ENCODE peak calls at places on chromosomes 6 and 20, in six cellular contexts. One of them, this sample, is unnamed.

GRCh38 chr6:11460001-11460668 is 77.4 kb upstream of the TMEM170B start:
- DNase-seq in adrenal gland: no peak
- DNase-seq in CD8-positive, alpha-beta T cell: no peak
- DNase-seq in esophagus squamous epithelium: no peak
- DNase-seq in A673: peak; percentile 18
- DNase-seq in pancreas: no peak
- DNase-seq in this sample: no peak

GRCh38 chr6:20939161-20939775 is 405.0 kb downstream of the CDKAL1 start:
- DNase-seq in adrenal gland: no peak
- DNase-seq in CD8-positive, alpha-beta T cell: no peak
- DNase-seq in esophagus squamous epithelium: no peak
- DNase-seq in A673: peak; percentile 6
- DNase-seq in pancreas: no peak
- DNase-seq in this sample: no peak

GRCh38 chr6:34554593-34555322 is 1.4 kb downstream of the SPDEF start:
- DNase-seq in adrenal gland: no peak
- DNase-seq in CD8-positive, alpha-beta T cell: no peak
- DNase-seq in esophagus squamous epithelium: no peak
- DNase-seq in A673: no peak
- DNase-seq in pancreas: no peak
- DNase-seq in this sample: no peak

GRCh38 chr6:20266851-20267608 is 54.8 kb upstream of the MBOAT1 start:
- DNase-seq in adrenal gland: no peak
- DNase-seq in CD8-positive, alpha-beta T cell: no peak
- DNase-seq in esophagus squamous epithelium: no peak
- DNase-seq in A673: no peak
- DNase-seq in pancreas: no peak
- DNase-seq in this sample: no peak

GRCh38 chr6:69580696-69581095 is 216.1 kb downstream of the LMBRD1 start:
- DNase-seq in adrenal gland: no peak
- DNase-seq in CD8-positive, alpha-beta T cell: no peak
- DNase-seq in esophagus squamous epithelium: no peak
- DNase-seq in A673: no peak
- DNase-seq in pancreas: no peak
- DNase-seq in this sample: no peak

GRCh38 chr6:137492289-137492688 is 1.9 kb downstream of the OLIG3 start:
- DNase-seq in adrenal gland: no peak
- DNase-seq in CD8-positive, alpha-beta T cell: no peak
- DNase-seq in esophagus squamous epithelium: no peak
- DNase-seq in A673: no peak
- DNase-seq in pancreas: no peak
- DNase-seq in this sample: no peak

GRCh38 chr6:74222768-74223321 is 526.8 kb downstream of the CD109 start:
- DNase-seq in adrenal gland: no peak
- DNase-seq in CD8-positive, alpha-beta T cell: no peak
- DNase-seq in esophagus squamous epithelium: no peak
- DNase-seq in A673: no peak
- DNase-seq in pancreas: peak; percentile 43
- DNase-seq in this sample: no peak

GRCh38 chr20:58481541-58482021 is 33.6 kb downstream of the APCDD1L start:
- DNase-seq in adrenal gland: peak; percentile 74
- DNase-seq in CD8-positive, alpha-beta T cell: peak; percentile 32
- DNase-seq in esophagus squamous epithelium: no peak
- DNase-seq in A673: peak; percentile 61
- DNase-seq in pancreas: no peak
- DNase-seq in this sample: peak; percentile 82

GRCh38 chr20:2692036-2692885 is at the start of gene EBF4:
- DNase-seq in adrenal gland: peak; percentile 72
- DNase-seq in CD8-positive, alpha-beta T cell: peak; percentile 34
- DNase-seq in esophagus squamous epithelium: no peak
- DNase-seq in A673: no peak
- DNase-seq in pancreas: peak; percentile 80
- DNase-seq in this sample: peak; percentile 60

GRCh38 chr20:60064554-60064953 is 106.3 kb downstream of the CDH26 start:
- DNase-seq in adrenal gland: no peak
- DNase-seq in CD8-positive, alpha-beta T cell: no peak
- DNase-seq in esophagus squamous epithelium: no peak
- DNase-seq in A673: no peak
- DNase-seq in pancreas: no peak
- DNase-seq in this sample: no peak

GRCh38 chr6:37442416-37443218 is 9.6 kb downstream of the CMTR1 start:
- DNase-seq in adrenal gland: no peak
- DNase-seq in CD8-positive, alpha-beta T cell: no peak
- DNase-seq in esophagus squamous epithelium: no peak
- DNase-seq in A673: no peak
- DNase-seq in pancreas: no peak
- DNase-seq in this sample: no peak

GRCh38 chr6:151075527-151075926 is 164.2 kb upstream of the AKAP12 start:
- DNase-seq in adrenal gland: no peak
- DNase-seq in CD8-positive, alpha-beta T cell: no peak
- DNase-seq in esophagus squamous epithelium: no peak
- DNase-seq in A673: no peak
- DNase-seq in pancreas: no peak
- DNase-seq in this sample: peak; percentile 76

GRCh38 chr20:47118201-47118600 is 223.6 kb downstream of the EYA2 start:
- DNase-seq in adrenal gland: no peak
- DNase-seq in CD8-positive, alpha-beta T cell: no peak
- DNase-seq in esophagus squamous epithelium: no peak
- DNase-seq in A673: no peak
- DNase-seq in pancreas: no peak
- DNase-seq in this sample: no peak

DNA sequence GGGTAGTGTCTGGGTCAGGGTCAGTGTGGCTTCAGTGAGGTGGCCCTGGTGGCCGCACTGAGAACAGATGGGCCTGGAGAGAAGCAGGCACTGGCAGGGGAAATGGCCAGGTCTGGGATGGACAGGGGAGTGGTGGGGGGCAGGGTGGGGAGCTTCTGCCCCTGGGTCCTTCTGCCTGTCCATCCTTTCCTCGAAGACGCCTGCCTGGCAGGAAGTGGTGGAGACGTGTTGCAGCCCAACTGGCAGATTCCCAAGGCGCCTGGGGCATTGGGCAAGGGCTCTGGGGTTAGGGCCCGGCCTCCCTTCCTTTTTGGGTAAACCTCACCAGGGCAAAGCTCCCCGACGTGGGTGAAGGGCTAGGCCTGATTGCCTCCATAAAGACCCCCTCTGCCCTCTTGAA is 10.4 kb downstream of the SRC start:
- DNase-seq in adrenal gland: peak; percentile 89
- DNase-seq in CD8-positive, alpha-beta T cell: no peak
- DNase-seq in esophagus squamous epithelium: no peak
- DNase-seq in A673: no peak
- DNase-seq in pancreas: peak; percentile 65
- DNase-seq in this sample: no peak
- H3K4me3 ChIP-seq in adrenal gland: no peak overlapping the region
- H3K4me3 ChIP-seq in CD8-positive, alpha-beta T cell: no peak overlapping the region
- H3K4me3 ChIP-seq in esophagus squamous epithelium: no peak overlapping the region
- H3K4me3 ChIP-seq in A673: no peak overlapping the region
- H3K4me3 ChIP-seq in pancreas: no peak overlapping the region
- H3K4me3 ChIP-seq in this sample: no peak overlapping the region

GRCh38 chr6:53339424-53339823 is 9.3 kb downstream of the ELOVL5 start:
- DNase-seq in adrenal gland: no peak
- DNase-seq in CD8-positive, alpha-beta T cell: no peak
- DNase-seq in esophagus squamous epithelium: no peak
- DNase-seq in A673: no peak
- DNase-seq in pancreas: no peak
- DNase-seq in this sample: no peak

GRCh38 chr6:53336070-53336469 is 12.7 kb downstream of the ELOVL5 start:
- DNase-seq in adrenal gland: no peak
- DNase-seq in CD8-positive, alpha-beta T cell: no peak
- DNase-seq in esophagus squamous epithelium: no peak
- DNase-seq in A673: no peak
- DNase-seq in pancreas: no peak
- DNase-seq in this sample: no peak

GRCh38 chr6:53335224-53335994 is 13.3 kb downstream of the ELOVL5 start:
- DNase-seq in adrenal gland: no peak
- DNase-seq in CD8-positive, alpha-beta T cell: peak; percentile 78
- DNase-seq in esophagus squamous epithelium: peak; percentile 39
- DNase-seq in A673: no peak
- DNase-seq in pancreas: no peak
- DNase-seq in this sample: no peak

GRCh38 chr6:53340536-53340935 is 8.2 kb downstream of the ELOVL5 start:
- DNase-seq in adrenal gland: no peak
- DNase-seq in CD8-positive, alpha-beta T cell: no peak
- DNase-seq in esophagus squamous epithelium: no peak
- DNase-seq in A673: no peak
- DNase-seq in pancreas: no peak
- DNase-seq in this sample: no peak

GRCh38 chr6:53338304-53338703 is 10.4 kb downstream of the ELOVL5 start:
- DNase-seq in adrenal gland: no peak
- DNase-seq in CD8-positive, alpha-beta T cell: no peak
- DNase-seq in esophagus squamous epithelium: no peak
- DNase-seq in A673: no peak
- DNase-seq in pancreas: no peak
- DNase-seq in this sample: no peak
- H3K4me1 ChIP-seq in adrenal gland: peaks cover 7% of the 10 kb centered on the region
- H3K4me1 ChIP-seq in CD8-positive, alpha-beta T cell: peaks cover 71% of the 10 kb centered on the region
- H3K4me1 ChIP-seq in esophagus squamous epithelium: no peaks in the 10 kb centered on the region
- H3K4me1 ChIP-seq in A673: peaks cover 12% of the 10 kb centered on the region
- H3K4me1 ChIP-seq in pancreas: no peaks in the 10 kb centered on the region
- H3K4me1 ChIP-seq in this sample: peaks cover 9% of the 10 kb centered on the region

DNA sequence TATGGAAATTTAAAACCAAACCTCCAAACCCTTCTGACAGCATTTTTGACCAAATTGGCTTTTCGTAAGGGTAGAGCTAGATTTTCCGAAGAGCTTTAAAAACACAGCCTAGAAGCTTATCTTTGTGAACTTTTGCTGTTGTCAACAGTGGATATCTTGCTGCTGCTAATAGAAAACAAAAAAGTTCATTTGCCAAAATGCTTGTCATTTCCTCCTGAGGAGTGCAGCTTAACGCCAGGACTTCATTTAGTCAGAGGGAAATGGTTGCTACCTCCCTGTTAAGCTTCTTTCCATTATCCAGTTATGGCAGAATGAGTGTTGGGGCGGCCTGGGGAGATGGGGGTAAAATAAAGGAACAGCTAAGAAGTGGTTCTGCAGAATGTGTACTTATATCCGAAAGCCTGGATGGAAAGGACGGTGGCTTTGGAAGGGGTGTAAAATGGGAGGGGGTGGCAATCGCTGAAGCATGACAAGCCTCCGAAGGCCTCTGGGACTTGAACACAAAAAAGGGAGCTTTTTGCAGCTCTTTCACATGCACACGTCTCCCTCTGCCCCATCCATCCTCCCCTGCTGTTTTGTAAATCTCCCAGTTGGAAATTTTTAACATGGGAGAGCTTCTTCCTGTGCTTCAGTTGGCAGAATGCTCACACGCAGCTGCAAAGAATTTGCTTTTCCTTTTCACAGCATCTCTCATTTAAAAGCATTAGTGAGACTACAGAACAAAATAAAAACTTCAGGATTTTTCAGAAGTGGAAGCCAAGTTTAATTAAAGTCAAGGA is 22.4 kb downstream of the JARID2 start:
- DNase-seq in adrenal gland: no peak
- DNase-seq in CD8-positive, alpha-beta T cell: no peak
- DNase-seq in esophagus squamous epithelium: no peak
- DNase-seq in A673: peak; percentile 98
- DNase-seq in pancreas: no peak
- DNase-seq in this sample: no peak
- H3K4me3 ChIP-seq in adrenal gland: no peak overlapping the region
- H3K4me3 ChIP-seq in CD8-positive, alpha-beta T cell: no peak overlapping the region
- H3K4me3 ChIP-seq in esophagus squamous epithelium: no peak overlapping the region
- H3K4me3 ChIP-seq in A673: peak overlapping the region; percentile 10
- H3K4me3 ChIP-seq in pancreas: no peak overlapping the region
- H3K4me3 ChIP-seq in this sample: no peak overlapping the region

GRCh38 chr6:135940783-135941182 is 89.3 kb downstream of the PDE7B start:
- DNase-seq in adrenal gland: no peak
- DNase-seq in CD8-positive, alpha-beta T cell: no peak
- DNase-seq in esophagus squamous epithelium: no peak
- DNase-seq in A673: no peak
- DNase-seq in pancreas: no peak
- DNase-seq in this sample: no peak

GRCh38 chr6:135941275-135941674 is 89.8 kb downstream of the PDE7B start:
- DNase-seq in adrenal gland: no peak
- DNase-seq in CD8-positive, alpha-beta T cell: no peak
- DNase-seq in esophagus squamous epithelium: no peak
- DNase-seq in A673: no peak
- DNase-seq in pancreas: no peak
- DNase-seq in this sample: no peak

GRCh38 chr6:135938588-135939215 is 87.2 kb downstream of the PDE7B start:
- DNase-seq in adrenal gland: no peak
- DNase-seq in CD8-positive, alpha-beta T cell: no peak
- DNase-seq in esophagus squamous epithelium: no peak
- DNase-seq in A673: peak; percentile 27
- DNase-seq in pancreas: no peak
- DNase-seq in this sample: peak; percentile 19

GRCh38 chr6:135937126-135937525 is 85.6 kb downstream of the PDE7B start:
- DNase-seq in adrenal gland: no peak
- DNase-seq in CD8-positive, alpha-beta T cell: no peak
- DNase-seq in esophagus squamous epithelium: no peak
- DNase-seq in A673: no peak
- DNase-seq in pancreas: no peak
- DNase-seq in this sample: no peak

DNA sequence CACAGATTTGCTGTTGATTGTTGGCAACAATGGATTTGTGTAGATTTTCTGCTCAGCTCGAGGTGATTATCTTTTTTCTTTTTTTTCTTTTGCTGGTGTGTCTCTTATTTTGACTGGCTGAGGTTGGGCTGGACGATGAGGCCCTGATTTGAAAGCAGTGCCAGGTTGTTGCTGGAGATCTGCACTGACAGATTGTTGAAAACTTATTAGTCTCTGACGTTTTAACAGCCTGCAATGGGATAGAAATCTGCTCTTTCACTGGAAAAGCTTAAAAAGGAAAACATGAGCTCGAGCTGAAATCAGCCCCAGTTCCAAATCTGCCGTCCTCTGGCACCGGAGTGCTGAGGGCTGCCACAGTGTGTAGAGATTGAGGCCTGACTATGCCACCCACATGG is 87.7 kb downstream of the PDE7B start:
- DNase-seq in adrenal gland: no peak
- DNase-seq in CD8-positive, alpha-beta T cell: no peak
- DNase-seq in esophagus squamous epithelium: no peak
- DNase-seq in A673: no peak
- DNase-seq in pancreas: no peak
- DNase-seq in this sample: no peak
- H3K4me1 ChIP-seq in adrenal gland: no peaks in the 10 kb centered on the region
- H3K4me1 ChIP-seq in CD8-positive, alpha-beta T cell: no peaks in the 10 kb centered on the region
- H3K4me1 ChIP-seq in esophagus squamous epithelium: no peaks in the 10 kb centered on the region
- H3K4me1 ChIP-seq in A673: no peaks in the 10 kb centered on the region
- H3K4me1 ChIP-seq in pancreas: no peaks in the 10 kb centered on the region
- H3K4me1 ChIP-seq in this sample: no peaks in the 10 kb centered on the region

GRCh38 chr20:54132612-54133433 is 41.0 kb downstream of the CYP24A1 start:
- DNase-seq in adrenal gland: peak; percentile 52
- DNase-seq in CD8-positive, alpha-beta T cell: no peak
- DNase-seq in esophagus squamous epithelium: no peak
- DNase-seq in A673: peak; percentile 78
- DNase-seq in pancreas: no peak
- DNase-seq in this sample: peak; percentile 52
- H3K4me3 ChIP-seq in adrenal gland: no peak overlapping the region
- H3K4me3 ChIP-seq in CD8-positive, alpha-beta T cell: no peak overlapping the region
- H3K4me3 ChIP-seq in esophagus squamous epithelium: no peak overlapping the region
- H3K4me3 ChIP-seq in A673: no peak overlapping the region
- H3K4me3 ChIP-seq in pancreas: no peak overlapping the region
- H3K4me3 ChIP-seq in this sample: no peak overlapping the region

This sample was measured in SJCRH30.